ENCODE peak calls at places on chromosomes 5 and 9, in six cellular contexts. One of them, this sample, is unnamed.

GRCh38 chr9:122261469-122261881 is 3.2 kb downstream of the RBM18 start:
- DNase-seq in GM20000: no peak
- DNase-seq in foreskin fibroblast: peak; percentile 48
- DNase-seq in fibroblast of the aortic adventitia: peak; percentile 91
- DNase-seq in AG10803: peak; percentile 82
- DNase-seq in GM13976: no peak
- DNase-seq in this sample: no peak

GRCh38 chr9:121323449-121324151 is 46.5 kb downstream of the STOM start:
- DNase-seq in foreskin fibroblast: no peak
- DNase-seq in fibroblast of the aortic adventitia: no peak
- DNase-seq in GM20000: no peak
- DNase-seq in GM13976: no peak
- DNase-seq in AG10803: no peak
- DNase-seq in this sample: no peak

GRCh38 chr9:6941527-6941926 is 183.8 kb downstream of the KDM4C start:
- DNase-seq in GM13976: no peak
- DNase-seq in AG10803: no peak
- DNase-seq in foreskin fibroblast: no peak
- DNase-seq in fibroblast of the aortic adventitia: no peak
- DNase-seq in GM20000: no peak
- DNase-seq in this sample: no peak

GRCh38 chr9:70607926-70608325 is 193.5 kb upstream of the KLF9 start:
- DNase-seq in AG10803: no peak
- DNase-seq in foreskin fibroblast: no peak
- DNase-seq in GM13976: no peak
- DNase-seq in fibroblast of the aortic adventitia: no peak
- DNase-seq in GM20000: no peak
- DNase-seq in this sample: no peak

GRCh38 chr5:90293931-90294330 is 115.6 kb downstream of the CETN3 start:
- DNase-seq in GM13976: no peak
- DNase-seq in foreskin fibroblast: peak; percentile 18
- DNase-seq in fibroblast of the aortic adventitia: peak; percentile 56
- DNase-seq in GM20000: no peak
- DNase-seq in AG10803: peak; percentile 74
- DNase-seq in this sample: no peak

GRCh38 chr9:125850231-125850630 is 103.1 kb downstream of the PBX3 start:
- DNase-seq in GM13976: no peak
- DNase-seq in GM20000: no peak
- DNase-seq in AG10803: no peak
- DNase-seq in fibroblast of the aortic adventitia: no peak
- DNase-seq in foreskin fibroblast: no peak
- DNase-seq in this sample: no peak

GRCh38 chr9:134732392-134733110 is 90.9 kb downstream of the COL5A1 start:
- DNase-seq in foreskin fibroblast: no peak
- DNase-seq in GM20000: no peak
- DNase-seq in GM13976: no peak
- DNase-seq in fibroblast of the aortic adventitia: peak; percentile 32
- DNase-seq in AG10803: peak; percentile 43
- DNase-seq in this sample: no peak

GRCh38 chr5:23332650-23333251 is 174.7 kb upstream of the PRDM9 start:
- DNase-seq in AG10803: no peak
- DNase-seq in GM13976: peak; percentile 3
- DNase-seq in foreskin fibroblast: no peak
- DNase-seq in GM20000: no peak
- DNase-seq in fibroblast of the aortic adventitia: no peak
- DNase-seq in this sample: no peak

GRCh38 chr5:115656404-115656803 is 30.6 kb upstream of the TMED7 start:
- DNase-seq in GM20000: no peak
- DNase-seq in foreskin fibroblast: no peak
- DNase-seq in fibroblast of the aortic adventitia: no peak
- DNase-seq in GM13976: no peak
- DNase-seq in AG10803: no peak
- DNase-seq in this sample: no peak

GRCh38 chr5:83548556-83548955 is 77.0 kb downstream of the VCAN start:
- DNase-seq in foreskin fibroblast: no peak
- DNase-seq in fibroblast of the aortic adventitia: peak; percentile 96
- DNase-seq in AG10803: peak; percentile 95
- DNase-seq in GM13976: no peak
- DNase-seq in GM20000: no peak
- DNase-seq in this sample: no peak

GRCh38 chr5:138083702-138084101 is at the start of gene WNT8A:
- DNase-seq in AG10803: no peak
- DNase-seq in foreskin fibroblast: no peak
- DNase-seq in GM13976: no peak
- DNase-seq in GM20000: no peak
- DNase-seq in fibroblast of the aortic adventitia: no peak
- DNase-seq in this sample: no peak

GRCh38 chr5:160209917-160210316 is 19.4 kb upstream of the FABP6 start:
- DNase-seq in GM13976: no peak
- DNase-seq in fibroblast of the aortic adventitia: no peak
- DNase-seq in foreskin fibroblast: no peak
- DNase-seq in GM20000: no peak
- DNase-seq in AG10803: no peak
- DNase-seq in this sample: no peak

GRCh38 chr9:133088756-133089155 is 27.0 kb downstream of the CEL start:
- DNase-seq in foreskin fibroblast: no peak
- DNase-seq in fibroblast of the aortic adventitia: no peak
- DNase-seq in GM20000: no peak
- DNase-seq in GM13976: no peak
- DNase-seq in AG10803: no peak
- DNase-seq in this sample: no peak

GRCh38 chr5:124059200-124059599 is 547.2 kb downstream of the CSNK1G3 start:
- DNase-seq in GM13976: no peak
- DNase-seq in foreskin fibroblast: no peak
- DNase-seq in fibroblast of the aortic adventitia: no peak
- DNase-seq in GM20000: no peak
- DNase-seq in AG10803: no peak
- DNase-seq in this sample: no peak

GRCh38 chr9:81979196-81979595 is 9.4 kb upstream of the SPATA31D1 start:
- DNase-seq in GM13976: no peak
- DNase-seq in AG10803: no peak
- DNase-seq in GM20000: no peak
- DNase-seq in foreskin fibroblast: no peak
- DNase-seq in fibroblast of the aortic adventitia: no peak
- DNase-seq in this sample: no peak

GRCh38 chr9:136324501-136325300 is 2.6 kb upstream of the GPSM1 start:
- DNase-seq in GM20000: no peak
- DNase-seq in AG10803: no peak
- DNase-seq in fibroblast of the aortic adventitia: no peak
- DNase-seq in foreskin fibroblast: no peak
- DNase-seq in GM13976: no peak
- DNase-seq in this sample: no peak

GRCh38 chr5:39164529-39165402 is 54.6 kb downstream of the FYB1 start:
- DNase-seq in fibroblast of the aortic adventitia: peak; percentile 22
- DNase-seq in GM20000: no peak
- DNase-seq in foreskin fibroblast: no peak
- DNase-seq in GM13976: no peak
- DNase-seq in AG10803: no peak
- DNase-seq in this sample: no peak

GRCh38 chr5:116947691-116948528 is 373.3 kb upstream of the SEMA6A start:
- DNase-seq in AG10803: no peak
- DNase-seq in foreskin fibroblast: no peak
- DNase-seq in fibroblast of the aortic adventitia: no peak
- DNase-seq in GM20000: peak; percentile 65
- DNase-seq in GM13976: peak; percentile 61
- DNase-seq in this sample: peak; percentile 74

GRCh38 chr5:157672976-157673375 is 1.6 kb downstream of the C5orf52 start:
- DNase-seq in GM13976: no peak
- DNase-seq in fibroblast of the aortic adventitia: no peak
- DNase-seq in foreskin fibroblast: no peak
- DNase-seq in AG10803: no peak
- DNase-seq in GM20000: no peak
- DNase-seq in this sample: no peak

GRCh38 chr9:93306081-93306480 is 122.1 kb downstream of the WNK2 start:
- DNase-seq in foreskin fibroblast: no peak
- DNase-seq in GM13976: no peak
- DNase-seq in AG10803: no peak
- DNase-seq in GM20000: no peak
- DNase-seq in fibroblast of the aortic adventitia: no peak
- DNase-seq in this sample: no peak

GRCh38 chr9:106023455-106023854 is 329.1 kb downstream of the TMEM38B start:
- DNase-seq in fibroblast of the aortic adventitia: no peak
- DNase-seq in AG10803: no peak
- DNase-seq in foreskin fibroblast: no peak
- DNase-seq in GM20000: no peak
- DNase-seq in GM13976: no peak
- DNase-seq in this sample: no peak

GRCh38 chr5:142011572-142012185 is 1.1 kb downstream of the GNPDA1 start:
- DNase-seq in fibroblast of the aortic adventitia: no peak
- DNase-seq in foreskin fibroblast: no peak
- DNase-seq in GM20000: no peak
- DNase-seq in GM13976: no peak
- DNase-seq in AG10803: no peak
- DNase-seq in this sample: no peak

GRCh38 chr5:142009886-142010285 is 2.9 kb downstream of the GNPDA1 start:
- DNase-seq in fibroblast of the aortic adventitia: no peak
- DNase-seq in GM20000: no peak
- DNase-seq in foreskin fibroblast: no peak
- DNase-seq in AG10803: no peak
- DNase-seq in GM13976: no peak
- DNase-seq in this sample: no peak

GRCh38 chr5:142012792-142013388 is at the start of gene GNPDA1:
- DNase-seq in foreskin fibroblast: peak; percentile 86
- DNase-seq in GM20000: peak; percentile 89
- DNase-seq in fibroblast of the aortic adventitia: peak; percentile 75
- DNase-seq in AG10803: peak; percentile 69
- DNase-seq in GM13976: peak; percentile 88
- DNase-seq in this sample: peak; percentile 74

GRCh38 chr5:142013734-142014495 is 1.1 kb upstream of the GNPDA1 start:
- DNase-seq in foreskin fibroblast: peak; percentile 87
- DNase-seq in fibroblast of the aortic adventitia: peak; percentile 63
- DNase-seq in AG10803: peak; percentile 71
- DNase-seq in GM13976: no peak
- DNase-seq in GM20000: no peak
- DNase-seq in this sample: peak; percentile 35

DNA sequence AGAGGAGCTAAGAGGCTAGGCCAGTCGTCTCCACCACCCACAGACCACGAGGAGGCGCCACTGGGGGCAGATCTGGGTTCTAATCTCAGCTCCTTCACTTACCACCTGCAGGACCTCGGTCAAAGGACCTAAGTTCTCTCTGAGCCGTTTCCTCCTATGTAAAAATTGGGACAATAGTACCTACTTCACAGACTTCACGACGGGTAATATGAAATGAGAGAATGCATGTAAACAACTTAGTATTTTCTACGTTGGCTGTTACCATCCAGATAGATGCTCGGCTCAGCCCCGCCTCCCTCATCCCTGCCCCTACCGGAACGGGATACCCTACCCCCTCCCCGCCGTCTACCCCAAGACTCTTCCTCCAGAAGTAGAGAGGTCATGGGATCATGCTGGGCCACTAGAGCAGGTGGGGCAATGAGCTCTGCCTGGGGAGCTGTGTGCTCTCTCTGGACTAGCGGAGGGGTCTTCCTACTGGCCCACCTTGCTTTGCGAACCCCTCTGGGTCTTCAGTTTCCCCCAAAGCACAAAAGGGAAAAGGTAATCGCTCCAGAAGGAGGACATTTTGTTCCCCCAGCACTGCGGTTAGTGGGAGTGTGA is 541 bp downstream of the GNPDA1 start:
- DNase-seq in fibroblast of the aortic adventitia: peak; percentile 57
- DNase-seq in GM20000: no peak
- DNase-seq in GM13976: no peak
- DNase-seq in foreskin fibroblast: no peak
- DNase-seq in AG10803: peak; percentile 33
- DNase-seq in this sample: peak; percentile 86
- TF ChIP-seq CTCF in fibroblast of the aortic adventitia: peak; percentile 63
- TF ChIP-seq CTCF in GM20000: peak; percentile 21
- TF ChIP-seq CTCF in GM13976: peak; percentile 18
- TF ChIP-seq CTCF in foreskin fibroblast: peak; percentile 67
- TF ChIP-seq CTCF in AG10803: peak; percentile 52
- TF ChIP-seq CTCF in this sample: peak; percentile 63

DNA sequence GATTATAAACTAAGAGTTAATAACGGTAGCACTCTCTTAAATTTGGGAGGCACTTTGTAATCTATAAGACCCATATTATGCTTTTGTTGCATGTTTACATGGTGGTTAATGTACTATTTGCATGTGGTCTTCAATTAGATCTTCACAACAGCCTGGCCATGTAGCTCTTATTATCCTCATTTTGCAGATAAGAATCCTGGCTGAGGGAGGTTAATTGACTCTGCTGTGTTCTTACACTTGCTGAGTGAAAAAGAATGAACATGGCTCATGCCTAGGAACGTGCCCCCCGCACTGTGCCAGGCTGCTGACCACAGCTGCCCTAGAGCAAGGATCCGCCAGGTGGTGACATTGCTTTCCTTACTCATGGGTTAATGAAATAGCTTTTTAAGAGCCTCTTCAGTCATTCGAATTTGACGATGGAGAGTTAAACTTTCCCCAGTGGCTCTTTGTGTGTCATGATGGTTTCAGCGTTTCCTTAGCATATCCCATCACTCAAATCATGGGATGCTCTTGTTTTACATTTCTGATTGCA is 97.9 kb downstream of the CDH6 start:
- DNase-seq in GM20000: no peak
- DNase-seq in foreskin fibroblast: peak; percentile 9
- DNase-seq in AG10803: no peak
- DNase-seq in GM13976: no peak
- DNase-seq in fibroblast of the aortic adventitia: no peak
- DNase-seq in this sample: no peak
- TF ChIP-seq CTCF in GM20000: no peak
- TF ChIP-seq CTCF in foreskin fibroblast: no peak
- TF ChIP-seq CTCF in AG10803: peak; percentile 27
- TF ChIP-seq CTCF in GM13976: no peak
- TF ChIP-seq CTCF in fibroblast of the aortic adventitia: no peak
- TF ChIP-seq CTCF in this sample: no peak

DNA sequence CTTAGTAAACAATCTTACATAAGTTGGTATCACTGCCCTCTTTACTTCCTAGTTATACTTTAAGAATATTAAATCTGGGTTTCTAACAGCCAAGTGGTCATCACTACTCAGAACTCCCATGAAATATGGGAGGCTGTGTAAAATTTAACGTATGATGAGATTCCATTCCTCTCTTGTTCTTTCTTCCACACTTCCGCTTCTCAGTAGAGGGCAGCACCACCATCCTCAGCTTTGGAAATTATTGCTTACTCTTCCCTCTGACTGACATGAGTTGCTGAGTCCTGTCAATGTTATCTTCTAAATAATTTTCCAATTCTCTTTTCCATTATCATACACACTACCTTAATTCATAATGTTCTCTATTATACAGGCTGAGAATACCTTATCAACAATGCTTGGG is 194.0 kb downstream of the RFX3 start:
- DNase-seq in GM13976: no peak
- DNase-seq in foreskin fibroblast: no peak
- DNase-seq in AG10803: no peak
- DNase-seq in fibroblast of the aortic adventitia: no peak
- DNase-seq in GM20000: no peak
- DNase-seq in this sample: peak; percentile 24
- TF ChIP-seq CTCF in GM13976: no peak
- TF ChIP-seq CTCF in foreskin fibroblast: no peak
- TF ChIP-seq CTCF in AG10803: peak; percentile 9
- TF ChIP-seq CTCF in fibroblast of the aortic adventitia: no peak
- TF ChIP-seq CTCF in GM20000: peak; percentile 11
- TF ChIP-seq CTCF in this sample: peak; percentile 14

DNA sequence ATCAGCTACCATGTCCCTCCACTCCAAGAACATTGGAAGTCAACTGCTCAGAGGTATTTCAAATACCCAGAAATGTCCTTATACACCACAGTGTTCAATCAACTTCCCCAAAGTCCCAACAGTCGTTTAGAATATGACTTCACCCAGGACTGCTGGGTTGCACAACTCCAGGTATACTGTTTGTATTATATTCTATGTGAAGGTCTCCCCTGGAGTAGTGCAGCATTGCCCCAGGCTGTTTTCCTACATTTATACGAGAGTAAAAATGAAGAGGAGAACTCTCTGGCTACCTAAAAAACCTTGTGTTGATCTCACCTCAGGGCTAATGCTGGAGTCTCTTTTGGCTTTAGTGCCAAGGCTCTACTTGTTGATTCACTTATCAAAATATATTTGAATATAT is 183.6 kb upstream of the MAP3K1 start:
- DNase-seq in GM20000: no peak
- DNase-seq in foreskin fibroblast: no peak
- DNase-seq in AG10803: no peak
- DNase-seq in GM13976: no peak
- DNase-seq in fibroblast of the aortic adventitia: no peak
- DNase-seq in this sample: no peak
- TF ChIP-seq CTCF in GM20000: no peak
- TF ChIP-seq CTCF in foreskin fibroblast: no peak
- TF ChIP-seq CTCF in AG10803: no peak
- TF ChIP-seq CTCF in GM13976: no peak
- TF ChIP-seq CTCF in fibroblast of the aortic adventitia: no peak
- TF ChIP-seq CTCF in this sample: no peak